ENCODE peak calls at places on chromosomes 13 and 19, in four cellular contexts. U is dermis blood vessel endothelial cell, T is heart right ventricle, Y is cerebellar nuclear complex. J is an unnamed sample.

GRCh38 chr19:36257512-36257876 is 42.6 kb downstream of the ZNF146 start:
- DNase-seq in T (no peak), U (peak; percentile 31), Y (no peak), J (no peak)

GRCh38 chr13:104487006-104487405 is 1420.8 kb upstream of the SLC10A2 start:
- DNase-seq in T (no peak), Y (no peak), U (no peak), J (no peak)

GRCh38 chr13:113970810-113971470 is 2.9 kb downstream of the C13orf46 start:
- DNase-seq in U (no peak), T (peak; percentile 39), Y (no peak), J (no peak)

GRCh38 chr19:5150902-5151741 is 182.2 kb downstream of the KDM4B start:
- DNase-seq in U (no peak), T (no peak), Y (no peak), J (no peak)

GRCh38 chr13:113632706-113633484 is 25.1 kb downstream of the ATP4B start:
- DNase-seq in U (no peak), T (no peak), Y (no peak), J (no peak)

GRCh38 chr13:78657699-78658629 is 991 bp downstream of the OBI1 start:
- DNase-seq in Y (no peak), T (no peak), U (peak; percentile 7), J (no peak)

GRCh38 chr19:42198676-42199439 is 18.6 kb downstream of the DEDD2 start:
- DNase-seq in U (no peak), Y (no peak), T (no peak), J (no peak)

GRCh38 chr13:100128373-100128772 is 39.5 kb downstream of the PCCA start:
- DNase-seq in T (no peak), Y (no peak), U (no peak), J (no peak)

GRCh38 chr19:37941820-37942515 is 35.0 kb downstream of the SIPA1L3 start:
- DNase-seq in Y (no peak), T (no peak), U (no peak), J (no peak)

GRCh38 chr19:17236831-17237543 is 8.7 kb downstream of the NR2F6 start:
- DNase-seq in T (no peak), U (no peak), Y (no peak), J (no peak)

GRCh38 chr19:1313695-1314613 is 28.3 kb downstream of the EFNA2 start:
- DNase-seq in U (no peak), T (no peak), Y (no peak), J (no peak)

GRCh38 chr13:47678201-47678963 is 322.7 kb downstream of the SUCLA2 start:
- DNase-seq in Y (no peak), T (no peak), U (no peak), J (no peak)

GRCh38 chr19:18939922-18940775 is 868 bp downstream of the HOMER3 start:
- DNase-seq in Y (no peak), T (peak; percentile 62), U (peak; percentile 40), J (no peak)

GRCh38 chr19:46984077-46985010 is 35.3 kb upstream of the NPAS1 start:
- DNase-seq in T (no peak), U (peak; percentile 74), Y (no peak), J (no peak)

GRCh38 chr13:41463823-41464602 is 6.7 kb downstream of the RGCC start:
- DNase-seq in T (no peak), U (no peak), Y (no peak), J (no peak)

GRCh38 chr13:48585456-48585840 is 52.6 kb upstream of the RCBTB2 start:
- DNase-seq in Y (no peak), U (peak; percentile 95), T (peak; percentile 42), J (no peak)

GRCh38 chr19:5828661-5829566 is 10.6 kb downstream of the FUT6 start:
- DNase-seq in T (peak; percentile 43), Y (no peak), U (no peak), J (no peak)

GRCh38 chr19:7986321-7987083 is 18.9 kb downstream of the ELAVL1 start:
- DNase-seq in U (peak; percentile 72), T (no peak), Y (no peak), J (no peak)

GRCh38 chr19:13036366-13036976 is 41.2 kb downstream of the NFIX start:
- DNase-seq in T (no peak), Y (peak; percentile 48), U (peak; percentile 50), J (no peak)

GRCh38 chr19:10450853-10451609 is 30.7 kb downstream of the PDE4A start:
- DNase-seq in T (no peak), Y (no peak), U (no peak), J (no peak)

GRCh38 chr13:63691474-63691873 is 2275.8 kb upstream of the PCDH20 start:
- DNase-seq in Y (no peak), T (no peak), U (no peak), J (no peak)

GRCh38 chr19:19460761-19461265 is 54.5 kb downstream of the TSSK6 start:
- DNase-seq in U (peak; percentile 48), Y (no peak), T (peak; percentile 73), J (no peak)

GRCh38 chr19:42289556-42290041 is 12.3 kb upstream of the PRR19 start:
- DNase-seq in U (no peak), Y (no peak), T (no peak), J (no peak)

GRCh38 chr19:19637523-19638251 is 5.8 kb downstream of the GMIP start:
- DNase-seq in Y (no peak), T (no peak), U (no peak), J (no peak)

GRCh38 chr13:38769526-38769925 is 82.6 kb downstream of the FREM2 start:
- DNase-seq in T (no peak), U (no peak), Y (no peak), J (no peak)

GRCh38 chr13:80339841-80340642 is 884 bp downstream of the SPRY2 start:
- DNase-seq in U (peak; percentile 64), T (peak; percentile 56), Y (no peak), J (no peak)

GRCh38 chr13:107678075-107678689 is 537.2 kb downstream of the LIG4 start:
- DNase-seq in T (no peak), Y (no peak), U (no peak), J (no peak)

GRCh38 chr19:54298357-54299125 is 14.4 kb downstream of the LILRA5 start:
- DNase-seq in U (no peak), T (no peak), Y (no peak), J (peak; percentile 60)

J was measured in vagina.